ENCODE peak calls at places on chromosomes 7 and 10, in five cellular contexts. M is cardiac fibroblast, E is pancreas, T is HCT116, Y is kidney. L is an unnamed sample.

GRCh38 chr7:7181519-7182155 is 707 bp upstream of the C1GALT1 start:
- DNase-seq in M (peak; percentile 58), T (peak; percentile 32), Y (no peak), E (peak; percentile 44), L (no peak)

GRCh38 chr10:112376578-112376855 is 2.6 kb downstream of the ACSL5 start:
- DNase-seq in Y (no peak), M (no peak), T (no peak), E (no peak), L (no peak)

GRCh38 chr10:26478061-26478460 is 39.9 kb downstream of the APBB1IP start:
- DNase-seq in M (no peak), T (no peak), E (no peak), Y (no peak), L (no peak)

GRCh38 chr10:63588436-63589180 is 67.4 kb downstream of the REEP3 start:
- DNase-seq in M (no peak), Y (no peak), E (no peak), T (no peak), L (no peak)

GRCh38 chr10:27065084-27065483 is 35.2 kb downstream of the ANKRD26 start:
- DNase-seq in M (no peak), T (no peak), E (no peak), Y (no peak), L (no peak)

GRCh38 chr7:45055016-45055415 is 33.8 kb downstream of the NACAD start:
- DNase-seq in E (no peak), Y (no peak), T (no peak), M (no peak), L (no peak)

GRCh38 chr10:77531441-77532001 is 106.1 kb downstream of the KCNMA1 start:
- DNase-seq in T (peak; percentile 60), Y (peak; percentile 86), E (peak; percentile 36), M (peak; percentile 52), L (peak; percentile 80)

GRCh38 chr10:12511651-12512050 is 162.3 kb downstream of the CAMK1D start:
- DNase-seq in M (no peak), E (no peak), T (no peak), Y (no peak), L (no peak)

GRCh38 chr10:24866615-24867583 is 85.5 kb downstream of the PRTFDC1 start:
- DNase-seq in M (peak; percentile 66), E (peak; percentile 28), T (no peak), Y (no peak), L (peak; percentile 59)

GRCh38 chr7:102439963-102440795 is 6.8 kb downstream of the ORAI2 start:
- DNase-seq in Y (no peak), T (peak; percentile 79), E (peak; percentile 33), M (peak; percentile 75), L (peak; percentile 76)

GRCh38 chr10:133109736-133110532 is 22.2 kb downstream of the ADGRA1 start:
- DNase-seq in T (no peak), M (no peak), Y (no peak), E (peak; percentile 54), L (no peak)

GRCh38 chr10:33618196-33618595 is 283.7 kb upstream of the NRP1 start:
- DNase-seq in T (no peak), E (no peak), Y (no peak), M (no peak), L (no peak)

GRCh38 chr7:131733604-131734003 is 177.2 kb upstream of the PODXL start:
- DNase-seq in E (no peak), T (no peak), Y (no peak), M (no peak), L (no peak)

GRCh38 chr7:17593854-17594419 is 295.5 kb downstream of the AHR start:
- DNase-seq in T (no peak), Y (no peak), E (no peak), M (no peak), L (no peak)

GRCh38 chr7:11153694-11154093 is 180.0 kb downstream of the PHF14 start:
- DNase-seq in M (no peak), E (no peak), Y (no peak), T (no peak), L (no peak)

GRCh38 chr7:128842674-128843641 is 12.8 kb downstream of the FLNC start:
- DNase-seq in E (no peak), M (no peak), Y (peak; percentile 66), T (no peak), L (no peak)

GRCh38 chr7:110148054-110148453 is 942.9 kb upstream of the LRRN3 start:
- DNase-seq in T (no peak), M (no peak), Y (peak; percentile 37), E (no peak), L (no peak)

GRCh38 chr10:77643795-77644468 is 6.3 kb upstream of the KCNMA1 start:
- DNase-seq in Y (no peak), E (no peak), M (peak; percentile 79), T (peak; percentile 49), L (peak; percentile 76)

GRCh38 chr10:92407305-92408016 is 116.5 kb downstream of the MARCHF5 start:
- DNase-seq in E (peak; percentile 31), Y (no peak), T (no peak), M (no peak), L (peak; percentile 81)

GRCh38 chr10:20494474-20494873 is 402.6 kb downstream of the NEBL start:
- DNase-seq in E (no peak), Y (no peak), M (no peak), T (no peak), L (no peak)

GRCh38 chr7:711967-712600 is 14.4 kb upstream of the DNAAF5 start:
- DNase-seq in T (no peak), M (no peak), E (no peak), Y (peak; percentile 63), L (no peak)
- H3K4me3 ChIP-seq in T (no peak overlapping the region), M (peak overlapping the region; percentile 51), E (peak overlapping the region; percentile 18), Y (no peak overlapping the region), L (peak overlapping the region; percentile 41)

GRCh38 chr10:79445217-79445707 is at the start of gene ZCCHC24:
- DNase-seq in M (no peak), E (peak; percentile 72), T (peak; percentile 22), Y (peak; percentile 90), L (no peak)

GRCh38 chr10:79446451-79447020 is 1.1 kb upstream of the ZCCHC24 start:
- DNase-seq in T (no peak), M (peak; percentile 57), Y (peak; percentile 92), E (peak; percentile 76), L (no peak)

GRCh38 chr10:79447911-79448731 is 2.7 kb upstream of the ZCCHC24 start:
- DNase-seq in M (no peak), Y (peak; percentile 22), E (no peak), T (no peak), L (no peak)

GRCh38 chr10:79444243-79445119 is 943 bp downstream of the ZCCHC24 start:
- DNase-seq in M (peak; percentile 73), E (peak; percentile 58), T (no peak), Y (peak; percentile 90), L (peak; percentile 84)

GRCh38 chr10:79445708-79446450 is 455 bp upstream of the ZCCHC24 start:
- DNase-seq in E (peak; percentile 99), Y (peak; percentile 99), M (peak; percentile 100), T (peak; percentile 92), L (peak; percentile 99)
- H3K4me3 ChIP-seq in E (peak overlapping the region; percentile 91), Y (peak overlapping the region; percentile 59), M (peak overlapping the region; percentile 37), T (peak overlapping the region; percentile 58), L (peak overlapping the region; percentile 57)

GRCh38 chr7:104652434-104652833 is 324.0 kb downstream of the LHFPL3 start:
- DNase-seq in E (no peak), T (no peak), M (no peak), Y (no peak), L (no peak)
- H3K4me3 ChIP-seq in E (no peak overlapping the region), T (no peak overlapping the region), M (no peak overlapping the region), Y (no peak overlapping the region), L (no peak overlapping the region)

DNA sequence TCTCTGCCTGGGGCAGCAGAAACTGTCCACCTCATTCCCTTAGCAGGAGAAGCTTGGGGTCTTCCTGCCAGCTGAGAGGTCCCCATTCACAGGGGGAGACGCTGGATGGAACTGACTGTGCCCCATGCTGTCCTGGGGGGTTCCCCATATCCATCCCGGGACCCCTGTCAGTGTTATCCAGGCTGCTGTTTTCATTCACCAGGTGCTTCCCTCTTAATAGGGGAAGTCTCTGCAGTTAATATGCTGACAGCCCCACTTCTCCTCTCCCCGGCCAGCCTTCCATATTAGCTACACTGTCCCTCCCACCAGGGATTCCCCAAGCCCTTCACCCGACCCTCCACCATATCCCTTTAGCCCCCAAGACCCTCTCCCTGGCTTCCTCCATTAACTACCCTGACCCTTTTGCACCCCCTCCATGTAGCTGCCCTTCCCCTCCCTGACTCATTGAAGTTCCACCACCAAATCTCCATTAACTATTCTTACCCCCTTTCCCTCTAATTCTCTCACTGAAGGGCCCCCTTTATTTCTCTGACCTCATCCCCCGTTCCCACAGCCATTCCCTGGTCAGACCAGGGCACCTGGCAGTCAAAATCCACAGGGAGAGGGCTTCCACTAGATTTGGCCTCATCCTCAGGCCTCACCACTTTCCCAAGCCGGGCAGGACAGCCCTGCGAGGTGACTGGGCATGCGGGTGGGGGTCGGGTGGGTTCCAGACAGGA is 92.0 kb upstream of the PAX2 start:
- DNase-seq in T (no peak), M (no peak), Y (no peak), E (no peak), L (no peak)
- H3K4me3 ChIP-seq in T (peak overlapping the region; percentile 49), M (no peak overlapping the region), Y (no peak overlapping the region), E (no peak overlapping the region), L (no peak overlapping the region)

GRCh38 chr10:3472705-3473078 is 300.1 kb upstream of the PITRM1 start:
- DNase-seq in T (no peak), Y (no peak), M (peak; percentile 73), E (no peak), L (peak; percentile 90)
- H3K4me3 ChIP-seq in T (no peak overlapping the region), Y (peak overlapping the region; percentile 57), M (no peak overlapping the region), E (no peak overlapping the region), L (peak overlapping the region; percentile 9)

DNA sequence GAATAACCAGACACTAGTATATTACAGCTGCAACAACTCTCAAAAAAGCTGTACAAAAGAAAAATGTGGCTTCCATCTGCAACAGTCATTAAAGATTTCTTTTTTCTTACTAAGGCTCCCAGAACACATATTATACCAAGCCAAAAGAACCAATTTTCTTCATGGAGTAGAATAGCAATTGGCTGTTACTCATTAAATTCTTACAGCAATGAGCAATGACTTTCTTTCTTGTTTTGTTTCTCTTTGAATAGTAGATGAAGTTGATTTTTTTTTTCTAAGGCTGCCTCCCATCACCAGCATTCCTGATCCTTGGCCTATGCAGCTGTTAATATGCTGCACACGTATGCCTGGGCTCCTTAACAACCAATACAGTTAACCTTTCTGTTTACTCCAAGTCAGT is 36.6 kb upstream of the SPOCK2 start:
- DNase-seq in E (no peak), Y (no peak), T (no peak), M (peak; percentile 44), L (peak; percentile 54)
- H3K4me3 ChIP-seq in E (no peak overlapping the region), Y (no peak overlapping the region), T (no peak overlapping the region), M (no peak overlapping the region), L (no peak overlapping the region)

GRCh38 chr7:130486963-130487324 is 4.9 kb upstream of the MEST start:
- DNase-seq in T (no peak), Y (no peak), E (no peak), M (no peak), L (no peak)
- H3K4me3 ChIP-seq in T (peak overlapping the region; percentile 62), Y (peak overlapping the region; percentile 15), E (peak overlapping the region; percentile 55), M (no peak overlapping the region), L (no peak overlapping the region)

GRCh38 chr7:134468475-134468874 is 9.6 kb upstream of the AKR1B1 start:
- DNase-seq in E (no peak), M (no peak), Y (no peak), T (no peak), L (no peak)

GRCh38 chr7:134468054-134468453 is 9.2 kb upstream of the AKR1B1 start:
- DNase-seq in M (no peak), T (no peak), Y (no peak), E (no peak), L (no peak)

GRCh38 chr7:134472572-134473242 is 13.8 kb upstream of the AKR1B1 start:
- DNase-seq in T (no peak), E (no peak), M (no peak), Y (no peak), L (peak; percentile 51)

GRCh38 chr7:134469622-134470021 is 10.7 kb upstream of the AKR1B1 start:
- DNase-seq in E (peak; percentile 55), Y (no peak), M (no peak), T (no peak), L (no peak)

GRCh38 chr7:134470864-134471263 is 12.0 kb upstream of the AKR1B1 start:
- DNase-seq in E (no peak), M (peak; percentile 35), T (peak; percentile 19), Y (no peak), L (peak; percentile 79)
- H3K4me3 ChIP-seq in E (no peak overlapping the region), M (no peak overlapping the region), T (no peak overlapping the region), Y (no peak overlapping the region), L (no peak overlapping the region)